ENCODE peak calls at places on chromosomes 3 and 15, in nine cellular contexts. Z, C, D, E, S, Y, R, V and Q are unnamed samples.
A peak's percentile ranks its signal among the peaks of the same experiment; 100 is the strongest.

GRCh38 chr3:122977645-122978466 is 49.7 kb downstream of the SEMA5B start:
- DNase-seq in Z (no peak), C (no peak), D (peak; percentile 76), E (no peak), S (peak; percentile 27), Y (peak; percentile 66), R (peak; percentile 10), V (no peak), Q (peak; percentile 71)

GRCh38 chr3:173066044-173066679 is 74.9 kb downstream of the SPATA16 start:
- DNase-seq in Z (no peak), C (no peak), D (no peak), E (no peak), S (no peak), Y (peak; percentile 85), R (no peak), V (no peak), Q (peak; percentile 82)

GRCh38 chr15:69559440-69560215 is 107.0 kb downstream of the RPLP1 start:
- DNase-seq in Z (no peak), C (no peak), D (no peak), E (no peak), S (no peak), Y (peak; percentile 11), R (no peak), V (no peak), Q (no peak)

GRCh38 chr3:72636947-72637647 is 211.1 kb downstream of the SHQ1 start:
- DNase-seq in Z (no peak), C (no peak), D (no peak), E (no peak), S (no peak), Y (no peak), R (no peak), V (no peak), Q (no peak)

GRCh38 chr3:147038456-147038855 is 367.9 kb downstream of the ZIC4 start:
- DNase-seq in Z (no peak), C (no peak), D (no peak), E (peak; percentile 24), S (no peak), Y (no peak), R (no peak), V (no peak), Q (peak; percentile 34)

GRCh38 chr15:26804063-26804804 is 31.4 kb upstream of the GABRB3 start:
- DNase-seq in Z (no peak), C (no peak), D (peak; percentile 21), E (no peak), S (no peak), Y (no peak), R (no peak), V (no peak), Q (no peak)

GRCh38 chr15:63473999-63474809 is 30.2 kb upstream of the USP3 start:
- DNase-seq in Z (no peak), C (no peak), D (peak; percentile 68), E (no peak), S (peak; percentile 53), Y (peak; percentile 81), R (peak; percentile 95), V (peak; percentile 75), Q (peak; percentile 85)

GRCh38 chr3:195697582-195698324 is 23.0 kb upstream of the MUC20 start:
- DNase-seq in Z (no peak), C (no peak), D (peak; percentile 68), E (peak; percentile 63), S (peak; percentile 41), Y (peak; percentile 79), R (peak; percentile 79), V (no peak), Q (peak; percentile 98)

GRCh38 chr3:149989307-149989706 is 18.6 kb upstream of the PFN2 start:
- DNase-seq in Z (no peak), C (no peak), D (no peak), E (no peak), S (no peak), Y (no peak), R (no peak), V (no peak), Q (no peak)

DNA sequence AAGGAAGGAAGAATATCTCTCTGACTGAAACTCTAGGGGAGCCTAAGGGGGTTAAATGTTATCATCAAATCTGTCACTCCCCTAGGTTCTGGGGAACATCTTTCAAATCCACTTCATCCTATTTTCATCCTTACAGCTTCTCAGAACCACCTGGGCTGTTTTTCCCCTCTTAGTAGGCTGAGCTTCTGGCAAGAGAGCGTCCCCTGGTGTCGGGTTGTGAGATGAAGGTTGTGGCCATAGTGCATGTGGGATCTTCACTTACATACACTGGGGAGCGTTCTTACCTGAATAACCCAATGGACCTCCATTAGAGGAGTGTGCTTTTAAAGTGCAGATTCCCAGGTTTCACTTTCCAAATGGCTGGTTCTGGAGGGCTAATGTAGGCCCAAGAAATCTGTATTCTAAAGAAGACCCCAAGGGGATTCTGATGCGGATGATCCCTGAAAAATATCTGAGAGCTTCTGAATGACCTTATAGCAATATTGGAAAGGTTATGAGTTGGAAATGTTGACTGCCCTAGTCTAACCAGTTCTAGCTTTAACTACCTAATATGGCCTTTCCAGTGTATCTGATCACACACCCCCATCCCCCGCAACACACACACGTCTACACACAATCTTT is 663.7 kb downstream of the AGBL1 start:
- DNase-seq in Z (no peak), C (no peak), D (peak; percentile 87), E (no peak), S (no peak), Y (no peak), R (peak; percentile 68), V (peak; percentile 36), Q (no peak)
- TF ChIP-seq CTCF in Z (no peak), C (no peak), D (peak; percentile 92), E (no peak), S (peak; percentile 18), Y (peak; percentile 21), R (peak; percentile 41), V (peak; percentile 36), Q (peak; percentile 27)

GRCh38 chr3:115279939-115280338 is 132.9 kb upstream of the ZBTB20 start:
- DNase-seq in Z (no peak), C (no peak), D (no peak), E (peak; percentile 69), S (no peak), Y (peak; percentile 57), R (no peak), V (no peak), Q (no peak)

GRCh38 chr3:115281697-115282685 is 134.9 kb upstream of the ZBTB20 start:
- DNase-seq in Z (no peak), C (no peak), D (no peak), E (no peak), S (no peak), Y (no peak), R (no peak), V (no peak), Q (peak; percentile 8)

GRCh38 chr3:115275897-115276296 is 128.8 kb upstream of the ZBTB20 start:
- DNase-seq in Z (no peak), C (no peak), D (no peak), E (peak; percentile 29), S (no peak), Y (peak; percentile 59), R (no peak), V (no peak), Q (no peak)

GRCh38 chr3:115285001-115285400 is 137.9 kb upstream of the ZBTB20 start:
- DNase-seq in Z (no peak), C (no peak), D (no peak), E (no peak), S (no peak), Y (no peak), R (no peak), V (no peak), Q (no peak)

GRCh38 chr3:115280531-115280930 is 133.4 kb upstream of the ZBTB20 start:
- DNase-seq in Z (no peak), C (no peak), D (no peak), E (no peak), S (no peak), Y (no peak), R (no peak), V (no peak), Q (no peak)
- H3K4me3 ChIP-seq in Z (no peak overlapping the region), C (no peak overlapping the region), D (no peak overlapping the region), E (no peak overlapping the region), S (no peak overlapping the region), Y (no peak overlapping the region), R (no peak overlapping the region), V (no peak overlapping the region), Q (no peak overlapping the region)

GRCh38 chr3:99700637-99701268 is 62.4 kb downstream of the COL8A1 start:
- DNase-seq in Z (no peak), C (no peak), D (no peak), E (no peak), S (no peak), Y (peak; percentile 54), R (no peak), V (no peak), Q (peak; percentile 63)

GRCh38 chr3:99704417-99704816 is 66.0 kb downstream of the COL8A1 start:
- DNase-seq in Z (no peak), C (no peak), D (peak; percentile 3), E (no peak), S (no peak), Y (no peak), R (no peak), V (no peak), Q (no peak)

GRCh38 chr3:99699841-99700240 is 61.4 kb downstream of the COL8A1 start:
- DNase-seq in Z (no peak), C (no peak), D (no peak), E (no peak), S (no peak), Y (peak; percentile 37), R (no peak), V (no peak), Q (peak; percentile 77)

GRCh38 chr3:99703535-99703934 is 65.1 kb downstream of the COL8A1 start:
- DNase-seq in Z (no peak), C (no peak), D (no peak), E (no peak), S (no peak), Y (no peak), R (no peak), V (no peak), Q (no peak)

DNA sequence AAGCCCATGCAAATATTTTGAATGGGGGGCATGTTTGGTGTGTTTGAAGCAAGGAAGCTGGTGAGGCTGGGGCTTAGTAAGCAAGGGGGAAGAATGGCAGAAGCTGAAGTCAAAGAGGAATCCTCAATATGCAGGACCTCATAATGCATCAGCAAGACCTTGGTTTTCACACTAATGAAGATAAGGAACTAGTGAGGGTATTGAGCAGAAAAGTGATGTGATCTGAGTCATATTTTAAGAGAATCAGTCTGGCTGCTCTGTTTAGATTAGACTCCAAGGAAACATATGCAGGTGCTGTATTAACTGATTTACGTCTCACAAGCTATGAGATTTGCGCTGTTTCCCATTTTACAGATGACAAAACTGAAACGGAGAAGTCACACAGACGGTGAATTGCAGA is 64.6 kb downstream of the COL8A1 start:
- DNase-seq in Z (no peak), C (no peak), D (no peak), E (no peak), S (no peak), Y (no peak), R (no peak), V (no peak), Q (no peak)
- TF ChIP-seq CTCF in Z (no peak), C (no peak), D (no peak), E (no peak), S (no peak), Y (no peak), R (no peak), V (no peak), Q (no peak)

DNA sequence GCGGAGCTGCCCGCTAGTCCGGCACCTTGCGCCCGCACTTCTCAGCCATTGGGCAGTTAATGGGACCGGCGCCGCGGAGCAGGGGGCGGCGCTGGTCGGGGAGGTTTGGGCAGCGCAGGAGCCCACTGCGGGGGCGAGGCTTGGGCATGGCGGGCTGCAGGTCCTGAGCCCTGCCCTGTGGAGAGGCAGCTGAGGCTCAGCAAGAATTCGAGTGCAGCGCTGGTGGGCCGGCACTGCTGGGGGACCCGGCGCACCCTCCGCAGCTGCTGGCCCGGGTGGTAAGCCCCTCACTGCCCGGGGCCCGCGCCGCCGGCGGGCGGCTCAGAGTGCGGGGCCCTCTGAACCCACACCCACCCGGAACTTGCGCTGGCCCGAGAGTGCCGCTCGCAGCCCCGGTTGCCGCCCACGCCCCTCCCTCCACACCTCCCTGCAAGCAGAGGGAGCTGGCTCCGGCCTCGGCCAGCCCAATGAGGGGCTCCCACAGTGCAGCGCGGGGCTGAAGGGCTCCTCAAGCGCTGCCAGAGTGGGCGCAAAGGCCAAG is 835.0 kb downstream of the TBL1XR1 start:
- DNase-seq in Z (no peak), C (no peak), D (peak; percentile 86), E (no peak), S (no peak), Y (no peak), R (no peak), V (no peak), Q (no peak)
- H3K4me3 ChIP-seq in Z (no peak overlapping the region), C (no peak overlapping the region), D (peak overlapping the region; percentile 47), E (no peak overlapping the region), S (no peak overlapping the region), Y (no peak overlapping the region), R (no peak overlapping the region), V (no peak overlapping the region), Q (no peak overlapping the region)